ENCODE peak calls at places on chromosomes 7 and 10, in five cellular contexts. X, V, T, A and K are unnamed samples.
A peak's percentile ranks its signal among the peaks of the same experiment; 100 is the strongest.

GRCh38 chr7:7489546-7489945 is 46.1 kb downstream of the COL28A1 start:
- DNase-seq in X (no peak), V (peak; percentile 46), T (no peak), A (no peak), K (no peak)

GRCh38 chr10:129967579-129968019 is 3.5 kb upstream of the EBF3 start:
- DNase-seq in X (no peak), V (no peak), T (no peak), A (no peak), K (no peak)

GRCh38 chr7:109696723-109697122 is 1127.0 kb downstream of the DNAJB9 start:
- DNase-seq in X (no peak), V (no peak), T (no peak), A (no peak), K (no peak)

GRCh38 chr10:1308415-1308814 is 252.2 kb downstream of the WDR37 start:
- DNase-seq in X (no peak), V (no peak), T (no peak), A (no peak), K (no peak)

GRCh38 chr10:17665742-17666141 is 21.8 kb downstream of the STAM start:
- DNase-seq in X (no peak), V (no peak), T (no peak), A (no peak), K (peak; percentile 56)

GRCh38 chr10:75999515-76000209 is 568.2 kb downstream of the LRMDA start:
- DNase-seq in X (no peak), V (no peak), T (no peak), A (no peak), K (no peak)

GRCh38 chr10:115092555-115093285 is 445 bp upstream of the ATRNL1 start:
- DNase-seq in X (peak; percentile 14), V (no peak), T (no peak), A (peak; percentile 20), K (no peak)

GRCh38 chr7:38660427-38661099 is 29.4 kb upstream of the AMPH start:
- DNase-seq in X (peak; percentile 18), V (no peak), T (no peak), A (peak; percentile 55), K (peak; percentile 35)

GRCh38 chr7:70700055-70700934 is 431.6 kb upstream of the GALNT17 start:
- DNase-seq in X (no peak), V (no peak), T (no peak), A (no peak), K (no peak)

GRCh38 chr7:127946847-127947246 is 84.4 kb downstream of the LRRC4 start:
- DNase-seq in X (no peak), V (no peak), T (no peak), A (no peak), K (no peak)

GRCh38 chr7:22400933-22401553 is 44.1 kb upstream of the RAPGEF5 start:
- DNase-seq in X (no peak), V (no peak), T (no peak), A (no peak), K (no peak)

GRCh38 chr7:4893929-4894475 is 10.5 kb upstream of the RADIL start:
- DNase-seq in X (no peak), V (no peak), T (no peak), A (no peak), K (no peak)

GRCh38 chr10:49360271-49361177 is 35.4 kb downstream of the DRGX start:
- DNase-seq in X (no peak), V (no peak), T (no peak), A (peak; percentile 72), K (no peak)

GRCh38 chr10:47449979-47450378 is 33.9 kb downstream of the ANXA8 start:
- DNase-seq in X (no peak), V (no peak), T (no peak), A (no peak), K (no peak)

GRCh38 chr10:99698504-99699080 is 33.3 kb downstream of the COX15 start:
- DNase-seq in X (no peak), V (no peak), T (no peak), A (no peak), K (no peak)

GRCh38 chr7:108057951-108058391 is 55.0 kb upstream of the LAMB1 start:
- DNase-seq in X (no peak), V (no peak), T (no peak), A (no peak), K (no peak)

GRCh38 chr7:25253714-25254113 is 25.4 kb upstream of the NPVF start:
- DNase-seq in X (no peak), V (no peak), T (no peak), A (no peak), K (no peak)

GRCh38 chr7:25260862-25261454 is 32.7 kb upstream of the NPVF start:
- DNase-seq in X (no peak), V (no peak), T (no peak), A (peak; percentile 79), K (no peak)

GRCh38 chr7:25255603-25256320 is 27.5 kb upstream of the NPVF start:
- DNase-seq in X (peak; percentile 29), V (no peak), T (no peak), A (no peak), K (no peak)

GRCh38 chr7:25259487-25260243 is 31.4 kb upstream of the NPVF start:
- DNase-seq in X (peak; percentile 76), V (peak; percentile 43), T (peak; percentile 50), A (peak; percentile 79), K (peak; percentile 46)

DNA sequence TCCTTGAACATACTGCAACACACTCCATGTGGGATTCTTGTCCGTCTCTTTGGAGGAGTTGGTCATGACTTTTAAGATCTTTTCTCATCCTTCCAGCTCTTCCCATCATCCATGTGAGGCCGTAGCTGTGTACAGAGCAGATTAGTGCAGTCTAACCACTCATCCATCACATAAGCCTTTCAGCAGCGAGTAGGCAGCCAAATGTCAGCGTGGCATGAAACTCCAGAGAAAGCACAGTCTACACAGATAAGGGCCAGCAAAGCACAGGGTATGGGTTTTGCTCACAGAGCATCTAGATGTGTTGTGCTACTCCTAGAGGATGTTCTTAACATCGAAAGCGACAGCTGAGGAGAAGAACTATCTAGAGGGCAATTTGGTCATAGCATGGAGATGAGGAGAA is 28.1 kb upstream of the NPVF start:
- DNase-seq in X (no peak), V (no peak), T (no peak), A (no peak), K (no peak)
- TF ChIP-seq CTCF in X (no peak), V (no peak), T (no peak), A (no peak), K (no peak)

DNA sequence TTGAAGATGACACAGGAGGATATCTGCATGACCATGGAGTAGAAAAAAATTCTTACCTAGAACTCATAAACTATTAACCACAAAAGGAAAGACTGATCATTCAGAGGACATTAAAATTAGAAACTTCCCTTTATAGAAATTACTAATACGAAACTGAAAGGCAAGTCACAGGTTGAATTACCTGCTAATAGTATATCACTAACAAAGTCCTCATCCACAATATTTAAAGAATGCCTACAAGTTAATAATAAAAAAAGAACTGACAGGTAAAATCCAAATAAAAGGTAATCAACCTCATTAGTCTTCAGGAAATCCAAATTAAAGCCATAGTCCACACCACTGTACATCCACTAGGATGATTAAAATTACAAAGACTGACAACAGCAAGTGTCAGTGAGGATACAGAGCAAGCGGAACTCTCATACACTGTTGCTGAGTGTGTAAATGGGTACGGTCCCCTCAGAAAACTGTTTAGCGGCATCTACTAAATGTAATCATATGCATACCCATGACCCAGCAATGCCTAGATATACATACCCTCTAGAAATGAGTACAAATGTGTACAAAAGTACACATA is 71.2 kb downstream of the ARHGAP21 start:
- DNase-seq in X (no peak), V (no peak), T (no peak), A (no peak), K (no peak)
- H3K27ac ChIP-seq in X (no peak overlapping the region), V (no peak overlapping the region), T (no peak overlapping the region), A (no peak overlapping the region), K (no peak overlapping the region)

GRCh38 chr10:11612004-11613001 is 853 bp upstream of the USP6NL start:
- DNase-seq in X (no peak), V (no peak), T (no peak), A (no peak), K (no peak)
- TF ChIP-seq POLR2AphosphoS5 in X (no peak), V (no peak), T (no peak), A (no peak), K (no peak)

DNA sequence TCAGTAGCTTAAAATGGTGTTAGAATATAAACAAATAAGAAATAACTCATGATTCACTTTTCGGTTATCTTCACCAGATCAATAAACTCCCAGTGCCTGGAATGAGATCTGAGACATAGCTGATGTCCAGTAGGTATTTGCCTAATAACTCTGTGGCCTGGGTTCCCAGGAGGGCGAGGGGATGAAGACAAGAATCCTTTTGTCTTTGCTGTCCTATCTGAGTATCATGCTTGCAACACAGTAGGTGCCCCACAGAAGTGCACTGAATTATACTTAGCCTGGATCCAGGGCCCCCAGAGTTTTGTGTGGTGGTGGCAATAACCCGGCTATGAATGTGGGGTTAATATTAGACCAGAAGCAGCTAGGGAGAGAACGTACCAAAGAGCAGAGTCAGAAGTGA is 350.1 kb upstream of the AOAH start:
- DNase-seq in X (no peak), V (no peak), T (no peak), A (no peak), K (no peak)
- TF ChIP-seq CTCF in X (no peak), V (no peak), T (no peak), A (no peak), K (no peak)

GRCh38 chr10:112774808-112775207 is 175.2 kb upstream of the TCF7L2 start:
- DNase-seq in X (no peak), V (no peak), T (no peak), A (no peak), K (no peak)

GRCh38 chr10:112774210-112774609 is 175.8 kb upstream of the TCF7L2 start:
- DNase-seq in X (no peak), V (no peak), T (no peak), A (no peak), K (no peak)

GRCh38 chr10:112769611-112770370 is 180.3 kb upstream of the TCF7L2 start:
- DNase-seq in X (no peak), V (no peak), T (no peak), A (no peak), K (no peak)

GRCh38 chr10:112773783-112774182 is 176.3 kb upstream of the TCF7L2 start:
- DNase-seq in X (no peak), V (no peak), T (no peak), A (no peak), K (no peak)

DNA sequence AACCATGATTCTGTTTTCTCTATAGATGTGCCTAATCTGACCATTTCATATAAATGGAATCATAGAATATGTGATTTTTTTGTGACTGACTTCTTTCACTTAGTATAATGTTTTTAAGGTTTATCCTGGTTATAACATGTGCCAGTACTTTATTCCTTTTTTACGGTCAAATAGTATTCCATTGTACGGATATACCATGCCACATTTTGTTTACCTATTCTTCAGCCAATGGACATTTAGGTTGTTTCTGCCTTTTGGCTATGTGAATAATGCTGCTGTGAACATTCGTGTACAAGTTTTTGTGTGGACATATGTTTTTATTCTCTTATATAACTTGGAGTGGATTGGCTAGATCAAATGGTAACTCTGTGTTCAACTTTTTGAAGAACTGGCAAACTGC is 178.3 kb upstream of the TCF7L2 start:
- DNase-seq in X (no peak), V (no peak), T (no peak), A (no peak), K (no peak)
- H3K27ac ChIP-seq in X (no peak overlapping the region), V (no peak overlapping the region), T (no peak overlapping the region), A (no peak overlapping the region), K (no peak overlapping the region)